ENCODE peak calls at places on chromosomes 4 and X, in six cellular contexts. O is ovary; X is AG04450; U is naive thymus-derived CD4-positive, alpha-beta T cell; J is left lung; B is fibroblast of pulmonary artery. C is an unnamed sample.

GRCh38 chr4:168247603-168248002 is 70.9 kb downstream of the DDX60 start:
- DNase-seq in O (no peak), X (no peak), U (no peak), J (no peak), B (no peak), C (no peak)

GRCh38 chrX:151488677-151489076 is 74.8 kb upstream of the PASD1 start:
- DNase-seq in O (no peak), X (no peak), U (no peak), J (no peak), B (no peak), C (no peak)

GRCh38 chr4:84852081-84852480 is 114.4 kb downstream of the WDFY3 start:
- DNase-seq in O (no peak), X (no peak), U (no peak), J (no peak), B (peak), C (peak)

GRCh38 chr4:131091896-131092295 is 1995.9 kb downstream of the C4orf33 start:
- DNase-seq in O (no peak), X (no peak), U (no peak), J (no peak), B (peak), C (peak)

GRCh38 chrX:106302304-106302703 is 134.2 kb downstream of the PWWP3B start:
- DNase-seq in O (no peak), X (no peak), U (no peak), J (no peak), B (peak), C (no peak)

GRCh38 chr4:185761352-185762235 is 50.4 kb downstream of the SORBS2 start:
- DNase-seq in O (no peak), X (no peak), U (no peak), J (no peak), B (peak), C (no peak)

GRCh38 chrX:71532753-71533425 is at the start of gene OGT:
- DNase-seq in O (peak), X (peak), U (peak), J (peak), B (peak), C (peak)

GRCh38 chr4:8840816-8841455 is 30.7 kb downstream of the HMX1 start:
- DNase-seq in O (no peak), X (no peak), U (no peak), J (peak), B (no peak), C (no peak)

GRCh38 chr4:179750374-179750773 is 2308.1 kb upstream of the AGA start:
- DNase-seq in O (no peak), X (no peak), U (no peak), J (no peak), B (no peak), C (no peak)

GRCh38 chrX:70452143-70452733 is 7.6 kb downstream of the DLG3 start:
- DNase-seq in O (peak), X (no peak), U (no peak), J (peak), B (peak), C (no peak)

GRCh38 chr4:2258091-2259035 is 3.5 kb downstream of the MXD4 start:
- DNase-seq in O (peak), X (no peak), U (peak), J (peak), B (no peak), C (no peak)

GRCh38 chrX:72304877-72305276 is 837 bp downstream of the CITED1 start:
- DNase-seq in O (no peak), X (no peak), U (no peak), J (no peak), B (no peak), C (no peak)

GRCh38 chr4:39349326-39349725 is 16.8 kb downstream of the RFC1 start:
- DNase-seq in O (no peak), X (no peak), U (no peak), J (no peak), B (no peak), C (no peak)

GRCh38 chr4:185792384-185793146 is 19.4 kb downstream of the SORBS2 start:
- DNase-seq in O (no peak), X (peak), U (no peak), J (no peak), B (peak), C (peak)

GRCh38 chr4:98939446-98939845 is 10.5 kb upstream of the EIF4E start:
- DNase-seq in O (no peak), X (no peak), U (no peak), J (no peak), B (no peak), C (no peak)

GRCh38 chr4:147480502-147480890 is 401 bp upstream of the EDNRA start:
- DNase-seq in O (peak), X (no peak), U (no peak), J (no peak), B (no peak), C (no peak)
- H3K4me3 ChIP-seq in O (peak), X (peak), U (no peak), J (peak), B (peak), C (peak)

GRCh38 chr4:680931-681645 is 6.7 kb downstream of the MYL5 start:
- DNase-seq in O (peak), X (no peak), U (no peak), J (peak), B (peak), C (no peak)

GRCh38 chr4:683247-683897 is 5.6 kb downstream of the SLC49A3 start:
- DNase-seq in O (no peak), X (no peak), U (no peak), J (peak), B (no peak), C (no peak)

GRCh38 chr4:682490-683172 is 6.3 kb downstream of the SLC49A3 start:
- DNase-seq in O (peak), X (no peak), U (no peak), J (peak), B (no peak), C (no peak)

GRCh38 chr4:680565-680930 is 6.2 kb downstream of the MYL5 start:
- DNase-seq in O (no peak), X (no peak), U (no peak), J (peak), B (no peak), C (no peak)

GRCh38 chr4:681736-682451 is 7.1 kb downstream of the SLC49A3 start:
- DNase-seq in O (peak), X (no peak), U (no peak), J (peak), B (no peak), C (no peak)
- H3K4me3 ChIP-seq in O (peak), X (no peak), U (no peak), J (no peak), B (no peak), C (no peak)

GRCh38 chr4:11542952-11543351 is 114.3 kb upstream of the HS3ST1 start:
- DNase-seq in O (no peak), X (no peak), U (no peak), J (no peak), B (no peak), C (no peak)

GRCh38 chr4:11543710-11544109 is 115.0 kb upstream of the HS3ST1 start:
- DNase-seq in O (no peak), X (no peak), U (no peak), J (no peak), B (peak), C (no peak)

GRCh38 chr4:11532138-11532537 is 103.4 kb upstream of the HS3ST1 start:
- DNase-seq in O (no peak), X (no peak), U (no peak), J (no peak), B (no peak), C (no peak)

GRCh38 chr4:11535333-11535732 is 106.6 kb upstream of the HS3ST1 start:
- DNase-seq in O (no peak), X (no peak), U (no peak), J (no peak), B (no peak), C (no peak)

GRCh38 chr4:11537846-11538245 is 109.2 kb upstream of the HS3ST1 start:
- DNase-seq in O (no peak), X (no peak), U (no peak), J (no peak), B (no peak), C (no peak)
- H3K4me3 ChIP-seq in O (no peak), X (no peak), U (no peak), J (no peak), B (no peak), C (no peak)

DNA sequence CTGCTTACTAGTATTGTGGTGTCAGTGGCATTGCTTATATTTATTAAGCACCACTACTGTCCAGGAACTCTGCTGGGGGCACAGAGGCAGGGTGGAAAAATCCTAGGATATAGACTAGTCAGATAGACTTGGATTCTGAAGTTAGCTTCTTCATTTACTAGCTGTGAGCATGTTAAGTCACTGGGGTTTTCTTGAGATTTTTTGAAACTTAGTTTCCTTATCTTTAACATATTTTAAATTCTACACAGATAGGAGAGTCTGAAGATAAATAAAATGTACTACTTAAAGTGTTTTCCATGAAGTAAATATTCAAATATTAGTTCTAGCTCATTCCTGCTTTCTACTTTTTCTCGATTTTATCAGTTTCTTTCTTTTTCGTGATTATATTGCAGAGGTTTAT is 196.9 kb upstream of the GRID2 start:
- DNase-seq in O (no peak), X (no peak), U (no peak), J (no peak), B (no peak), C (no peak)
- H3K4me3 ChIP-seq in O (no peak), X (no peak), U (no peak), J (no peak), B (no peak), C (no peak)

GRCh38 chrX:38004046-38004445 is 2.3 kb upstream of the SYTL5 start:
- DNase-seq in O (no peak), X (no peak), U (no peak), J (no peak), B (peak), C (no peak)
- H3K4me3 ChIP-seq in O (no peak), X (no peak), U (no peak), J (no peak), B (no peak), C (no peak)

DNA sequence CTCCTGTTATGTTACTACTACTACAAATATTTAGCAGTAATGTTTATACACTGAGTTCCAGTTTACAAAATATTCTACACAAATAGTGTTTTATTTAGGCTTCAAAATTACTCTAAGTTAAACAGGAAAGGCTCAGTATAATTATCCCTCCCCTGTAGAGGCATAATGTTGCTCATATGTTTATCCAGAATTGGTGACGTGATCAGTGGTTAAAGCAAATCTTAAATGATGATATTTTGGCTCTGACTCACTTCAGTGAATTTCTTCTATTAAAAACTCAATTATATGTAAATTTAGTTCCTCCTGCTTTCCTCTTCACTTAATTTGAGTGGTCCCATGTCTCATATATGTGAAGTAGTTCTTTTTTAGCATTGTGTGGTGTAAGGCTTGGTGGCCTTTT is 438.5 kb downstream of the ADGRL3 start:
- DNase-seq in O (no peak), X (peak), U (no peak), J (no peak), B (peak), C (no peak)
- H3K4me3 ChIP-seq in O (no peak), X (no peak), U (no peak), J (no peak), B (no peak), C (no peak)

GRCh38 chrX:25004040-25004439 is 11.7 kb downstream of the ARX start:
- DNase-seq in O (no peak), X (no peak), U (no peak), J (no peak), B (no peak), C (no peak)

GRCh38 chrX:25003066-25003849 is 12.5 kb downstream of the ARX start:
- DNase-seq in O (peak), X (no peak), U (no peak), J (no peak), B (no peak), C (no peak)

GRCh38 chrX:25004485-25005032 is 11.2 kb downstream of the ARX start:
- DNase-seq in O (peak), X (no peak), U (no peak), J (no peak), B (no peak), C (no peak)

GRCh38 chrX:25001808-25002657 is 13.7 kb downstream of the ARX start:
- DNase-seq in O (peak), X (no peak), U (no peak), J (peak), B (no peak), C (no peak)

GRCh38 chrX:25002658-25003015 is 13.1 kb downstream of the ARX start:
- DNase-seq in O (peak), X (no peak), U (no peak), J (peak), B (no peak), C (no peak)
- H3K4me3 ChIP-seq in O (peak), X (peak), U (no peak), J (no peak), B (peak), C (peak)

GRCh38 chr4:73721419-73721818 is 18.9 kb upstream of the CXCL8 start:
- DNase-seq in O (no peak), X (no peak), U (no peak), J (no peak), B (peak), C (peak)

GRCh38 chr4:73721901-73722300 is 18.5 kb upstream of the CXCL8 start:
- DNase-seq in O (no peak), X (no peak), U (no peak), J (no peak), B (no peak), C (no peak)

GRCh38 chr4:73714647-73715046 is 25.7 kb upstream of the CXCL8 start:
- DNase-seq in O (no peak), X (no peak), U (no peak), J (no peak), B (no peak), C (no peak)

GRCh38 chr4:73715659-73716058 is 24.7 kb upstream of the CXCL8 start:
- DNase-seq in O (no peak), X (no peak), U (no peak), J (no peak), B (no peak), C (no peak)

DNA sequence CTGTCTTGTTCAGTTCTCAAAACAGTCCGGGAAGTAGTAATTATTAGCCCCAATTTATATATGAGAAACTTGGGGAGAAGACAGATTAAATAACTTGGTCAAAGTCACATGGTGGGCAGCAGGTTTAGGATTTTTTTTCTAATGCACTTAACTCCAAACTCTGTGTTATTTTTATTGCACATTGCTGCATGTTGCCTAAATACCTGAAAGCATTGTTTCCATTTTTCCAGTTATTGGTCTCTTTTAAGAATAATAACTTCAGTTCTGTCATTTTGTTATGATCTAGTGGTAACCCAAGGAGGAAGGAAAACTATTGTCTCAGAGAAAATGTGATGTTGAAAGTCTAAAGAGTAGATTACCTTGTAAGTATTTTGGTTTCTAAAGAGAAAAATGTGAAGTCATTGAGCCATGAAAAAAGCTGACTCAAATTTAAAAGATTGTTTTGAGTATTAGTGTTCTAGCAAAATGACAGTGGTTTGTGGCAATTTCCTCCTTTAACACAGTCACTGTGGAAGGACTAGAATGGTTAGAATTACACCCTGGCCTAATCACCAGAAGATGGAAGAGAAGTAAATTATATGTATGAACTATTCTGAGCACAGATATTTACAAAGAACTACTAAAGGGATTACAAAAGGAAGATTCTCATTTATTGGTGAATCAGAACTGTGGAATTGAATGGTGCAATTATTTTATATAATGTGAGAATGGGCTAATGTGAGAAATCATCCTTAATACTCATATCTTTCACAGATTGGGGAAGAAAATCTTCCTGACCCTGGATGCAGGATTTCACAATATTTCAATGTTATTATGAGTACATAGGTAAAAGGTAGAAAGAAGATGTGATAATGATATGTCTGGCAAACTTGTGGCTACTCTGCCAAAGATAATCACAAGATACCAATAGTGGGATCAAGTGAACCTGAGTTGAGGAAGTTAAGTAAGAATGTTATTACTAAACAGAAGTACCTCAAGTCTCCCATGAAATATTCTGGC is 21.7 kb upstream of the CXCL8 start:
- DNase-seq in O (no peak), X (no peak), U (no peak), J (no peak), B (peak), C (no peak)
- H3K4me3 ChIP-seq in O (no peak), X (no peak), U (no peak), J (no peak), B (no peak), C (no peak)

GRCh38 chr4:187172340-187172761 is 448.7 kb upstream of the FAT1 start:
- DNase-seq in O (no peak), X (no peak), U (no peak), J (no peak), B (peak), C (no peak)
- H3K4me3 ChIP-seq in O (no peak), X (no peak), U (no peak), J (no peak), B (no peak), C (no peak)

GRCh38 chrX:39162322-39162721 is 361.1 kb downstream of the MID1IP1 start:
- DNase-seq in O (peak), X (no peak), U (peak), J (peak), B (no peak), C (no peak)
- H3K4me3 ChIP-seq in O (no peak), X (no peak), U (no peak), J (no peak), B (no peak), C (no peak)